ENCODE peak calls at places on chromosomes 5 and 9, in nine cellular contexts. H, L, I, R, M, E, G, B and J are unnamed samples.

GRCh38 chr9:32069169-32069813 is 315.2 kb upstream of the ACO1 start:
- DNase-seq in H (no peak), L (no peak), I (no peak), R (no peak), M (peak), E (no peak), G (peak), B (no peak), J (no peak)

GRCh38 chr5:172498431-172499129 is 44.3 kb upstream of the SH3PXD2B start:
- DNase-seq in H (no peak), L (no peak), I (peak), R (peak), M (no peak), E (no peak), G (no peak), B (no peak), J (peak)

GRCh38 chr9:37380570-37380969 is 41.9 kb upstream of the GRHPR start:
- DNase-seq in H (no peak), L (no peak), I (no peak), R (no peak), M (no peak), E (no peak), G (no peak), B (no peak), J (no peak)

GRCh38 chr9:109903515-109904138 is 123.6 kb downstream of the PALM2AKAP2 start:
- DNase-seq in H (no peak), L (peak), I (no peak), R (no peak), M (peak), E (peak), G (peak), B (no peak), J (peak)

GRCh38 chr9:24698864-24699518 is 153.3 kb upstream of the IZUMO3 start:
- DNase-seq in H (no peak), L (no peak), I (no peak), R (no peak), M (no peak), E (no peak), G (no peak), B (no peak), J (no peak)

GRCh38 chr9:130062750-130063149 is 9.0 kb downstream of the GPR107 start:
- DNase-seq in H (no peak), L (no peak), I (no peak), R (no peak), M (no peak), E (no peak), G (no peak), B (no peak), J (no peak)

GRCh38 chr9:16475257-16475656 is 395.2 kb downstream of the BNC2 start:
- DNase-seq in H (no peak), L (no peak), I (no peak), R (no peak), M (no peak), E (no peak), G (no peak), B (no peak), J (no peak)

GRCh38 chr5:120605325-120606079 is 141.4 kb downstream of the PRR16 start:
- DNase-seq in H (no peak), L (no peak), I (no peak), R (no peak), M (no peak), E (no peak), G (no peak), B (no peak), J (no peak)

GRCh38 chr5:61999371-61999770 is 306.6 kb upstream of the KIF2A start:
- DNase-seq in H (no peak), L (no peak), I (no peak), R (no peak), M (no peak), E (no peak), G (no peak), B (no peak), J (no peak)

GRCh38 chr5:83488271-83488670 is 16.7 kb downstream of the VCAN start:
- DNase-seq in H (no peak), L (peak), I (no peak), R (no peak), M (peak), E (no peak), G (no peak), B (no peak), J (no peak)

GRCh38 chr5:83846601-83847000 is 125.9 kb upstream of the HAPLN1 start:
- DNase-seq in H (no peak), L (no peak), I (no peak), R (no peak), M (no peak), E (no peak), G (no peak), B (no peak), J (no peak)

GRCh38 chr5:6831678-6832077 is 118.4 kb downstream of the TENT4A start:
- DNase-seq in H (no peak), L (no peak), I (no peak), R (no peak), M (no peak), E (peak), G (no peak), B (no peak), J (no peak)

GRCh38 chr9:91220491-91221135 is 141.1 kb downstream of the AUH start:
- DNase-seq in H (no peak), L (no peak), I (no peak), R (no peak), M (no peak), E (no peak), G (no peak), B (no peak), J (no peak)

GRCh38 chr5:15717002-15717401 is 217.0 kb downstream of the FBXL7 start:
- DNase-seq in H (no peak), L (no peak), I (no peak), R (no peak), M (no peak), E (no peak), G (no peak), B (no peak), J (no peak)

GRCh38 chr5:45385321-45386058 is 310.7 kb downstream of the HCN1 start:
- DNase-seq in H (no peak), L (peak), I (no peak), R (no peak), M (no peak), E (no peak), G (no peak), B (no peak), J (no peak)

GRCh38 chr9:76757274-76757673 is 7.0 kb upstream of the PCA3 start:
- DNase-seq in H (no peak), L (no peak), I (no peak), R (no peak), M (no peak), E (no peak), G (no peak), B (peak), J (no peak)

GRCh38 chr5:121910036-121910435 is 51.7 kb upstream of the SRFBP1 start:
- DNase-seq in H (no peak), L (no peak), I (no peak), R (no peak), M (no peak), E (no peak), G (no peak), B (no peak), J (no peak)

GRCh38 chr5:59124983-59125960 is 542.4 kb downstream of the RAB3C start:
- DNase-seq in H (no peak), L (no peak), I (no peak), R (no peak), M (peak), E (no peak), G (no peak), B (no peak), J (no peak)

GRCh38 chr5:106127985-106128384 is 1542.8 kb downstream of the EFNA5 start:
- DNase-seq in H (no peak), L (no peak), I (no peak), R (no peak), M (no peak), E (no peak), G (no peak), B (peak), J (no peak)

GRCh38 chr5:77145666-77146065 is 58.6 kb upstream of the ZBED3 start:
- DNase-seq in H (no peak), L (peak), I (no peak), R (no peak), M (no peak), E (no peak), G (no peak), B (no peak), J (no peak)

GRCh38 chr5:10454591-10455272 is 13.1 kb downstream of the ROPN1L start:
- DNase-seq in H (no peak), L (no peak), I (no peak), R (no peak), M (no peak), E (no peak), G (no peak), B (no peak), J (no peak)

GRCh38 chr5:170262061-170262764 is 29.4 kb downstream of the C5orf58 start:
- DNase-seq in H (no peak), L (no peak), I (peak), R (no peak), M (no peak), E (no peak), G (no peak), B (no peak), J (no peak)

GRCh38 chr9:137139468-137140150 is 655 bp downstream of the GRIN1 start:
- DNase-seq in H (no peak), L (no peak), I (no peak), R (peak), M (no peak), E (no peak), G (no peak), B (peak), J (no peak)

GRCh38 chr5:53418844-53419243 is 61.6 kb upstream of the FST start:
- DNase-seq in H (no peak), L (peak), I (no peak), R (no peak), M (no peak), E (no peak), G (no peak), B (no peak), J (no peak)

GRCh38 chr9:69136185-69136584 is 37.9 kb upstream of the TJP2 start:
- DNase-seq in H (no peak), L (no peak), I (peak), R (no peak), M (no peak), E (no peak), G (no peak), B (no peak), J (no peak)

GRCh38 chr9:5510991-5511390 is 660 bp downstream of the PDCD1LG2 start:
- DNase-seq in H (no peak), L (peak), I (no peak), R (no peak), M (no peak), E (no peak), G (no peak), B (no peak), J (no peak)

GRCh38 chr5:76332102-76332501 is 71.0 kb upstream of the IQGAP2 start:
- DNase-seq in H (no peak), L (no peak), I (no peak), R (no peak), M (no peak), E (peak), G (peak), B (no peak), J (no peak)

GRCh38 chr5:89255845-89256463 is 373.0 kb upstream of the MEF2C start:
- DNase-seq in H (no peak), L (peak), I (no peak), R (no peak), M (no peak), E (no peak), G (no peak), B (no peak), J (no peak)

GRCh38 chr9:8514760-8515159 is 715.2 kb upstream of the DMAC1 start:
- DNase-seq in H (no peak), L (no peak), I (no peak), R (no peak), M (no peak), E (no peak), G (no peak), B (no peak), J (no peak)

GRCh38 chr5:5387192-5387591 is 35.3 kb upstream of the ICE1 start:
- DNase-seq in H (no peak), L (no peak), I (no peak), R (no peak), M (no peak), E (no peak), G (no peak), B (no peak), J (no peak)

GRCh38 chr5:19001527-19001926 is 986.5 kb downstream of the CDH18 start:
- DNase-seq in H (no peak), L (no peak), I (no peak), R (no peak), M (no peak), E (no peak), G (no peak), B (no peak), J (no peak)

GRCh38 chr9:128101690-128102089 is 25.8 kb downstream of the PTGES2 start:
- DNase-seq in H (no peak), L (no peak), I (no peak), R (no peak), M (no peak), E (peak), G (no peak), B (no peak), J (no peak)

GRCh38 chr5:119037496-119038215 is 33.2 kb upstream of the DMXL1 start:
- DNase-seq in H (no peak), L (no peak), I (no peak), R (no peak), M (no peak), E (peak), G (no peak), B (no peak), J (no peak)

GRCh38 chr5:140560227-140560626 is 3.0 kb upstream of the SRA1 start:
- DNase-seq in H (no peak), L (no peak), I (no peak), R (peak), M (no peak), E (peak), G (no peak), B (no peak), J (no peak)
- TF ChIP-seq CTCF in H (no peak), L (no peak), I (no peak), R (no peak), M (no peak), E (no peak), G (no peak), B (no peak), J (no peak)

DNA sequence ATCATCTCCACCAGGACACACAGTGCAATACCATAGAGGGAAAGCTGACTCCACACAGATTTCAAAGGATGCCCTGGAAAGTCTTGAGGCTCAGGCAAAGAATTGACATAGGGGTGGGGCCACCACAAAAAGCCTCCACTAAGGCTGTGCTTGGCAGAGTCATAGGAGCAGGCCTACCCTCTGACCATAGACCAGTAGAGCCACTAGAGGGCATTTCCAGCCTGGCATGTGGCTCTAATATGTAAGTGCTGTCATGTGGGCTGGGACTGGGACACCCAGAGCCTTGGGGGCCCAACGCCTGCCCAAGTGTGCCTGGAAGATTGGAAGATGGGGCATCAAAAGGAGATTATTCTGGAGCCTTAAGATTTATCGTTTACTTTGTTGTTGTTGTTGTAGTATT is 726.0 kb downstream of the DNAH5 start:
- DNase-seq in H (no peak), L (no peak), I (no peak), R (no peak), M (no peak), E (no peak), G (no peak), B (no peak), J (no peak)
- TF ChIP-seq CTCF in H (no peak), L (no peak), I (no peak), R (no peak), M (no peak), E (no peak), G (no peak), B (no peak), J (no peak)

GRCh38 chr5:140302786-140303639 is at the start of gene PFDN1:
- DNase-seq in H (peak), L (peak), I (peak), R (peak), M (peak), E (peak), G (peak), B (peak), J (peak)
- TF ChIP-seq CTCF in H (no peak), L (no peak), I (no peak), R (no peak), M (no peak), E (no peak), G (no peak), B (no peak), J (no peak)

GRCh38 chr5:148507644-148508043 is 123.9 kb downstream of the FBXO38 start:
- DNase-seq in H (no peak), L (no peak), I (no peak), R (no peak), M (no peak), E (no peak), G (no peak), B (no peak), J (no peak)
- TF ChIP-seq CTCF in H (no peak), L (no peak), I (no peak), R (no peak), M (no peak), E (no peak), G (no peak), B (no peak), J (no peak)

GRCh38 chr5:154857534-154858250 is 735 bp upstream of the CNOT8 start:
- DNase-seq in H (peak), L (peak), I (peak), R (peak), M (peak), E (peak), G (peak), B (peak), J (peak)
- TF ChIP-seq CTCF in H (no peak), L (no peak), I (peak), R (peak), M (peak), E (no peak), G (peak), B (no peak), J (no peak)

GRCh38 chr9:33942471-33943083 is 106.1 kb downstream of the UBAP2 start:
- DNase-seq in H (no peak), L (peak), I (no peak), R (no peak), M (no peak), E (no peak), G (peak), B (no peak), J (no peak)
- TF ChIP-seq CTCF in H (no peak), L (peak), I (no peak), R (no peak), M (peak), E (no peak), G (no peak), B (no peak), J (no peak)